ENCODE peak calls at places on chromosomes 2 and 18, in four cellular contexts. One of them, this sample, is unnamed.
A peak's percentile ranks its signal among the peaks of the same experiment; 100 is the strongest.

GRCh38 chr2:239212553-239213419 is 188.0 kb downstream of the HDAC4 start:
- DNase-seq in right lobe of liver: peak; percentile 36
- DNase-seq in effector memory CD4-positive, alpha-beta T cell: no peak
- DNase-seq in thoracic aorta: no peak
- DNase-seq in this sample: no peak

GRCh38 chr2:180033993-180034894 is 27.1 kb upstream of the CWC22 start:
- DNase-seq in right lobe of liver: no peak
- DNase-seq in effector memory CD4-positive, alpha-beta T cell: no peak
- DNase-seq in thoracic aorta: no peak
- DNase-seq in this sample: no peak

GRCh38 chr2:160140471-160140870 is 59.6 kb downstream of the ITGB6 start:
- DNase-seq in right lobe of liver: no peak
- DNase-seq in effector memory CD4-positive, alpha-beta T cell: no peak
- DNase-seq in thoracic aorta: no peak
- DNase-seq in this sample: no peak

GRCh38 chr2:230900336-230900995 is 24.6 kb downstream of the GPR55 start:
- DNase-seq in right lobe of liver: peak; percentile 38
- DNase-seq in effector memory CD4-positive, alpha-beta T cell: no peak
- DNase-seq in thoracic aorta: no peak
- DNase-seq in this sample: no peak

GRCh38 chr2:83364264-83364663 is 1094.8 kb downstream of the SUCLG1 start:
- DNase-seq in right lobe of liver: no peak
- DNase-seq in effector memory CD4-positive, alpha-beta T cell: no peak
- DNase-seq in thoracic aorta: no peak
- DNase-seq in this sample: no peak

GRCh38 chr2:177172034-177172880 is 40.3 kb upstream of the HNRNPA3 start:
- DNase-seq in right lobe of liver: no peak
- DNase-seq in effector memory CD4-positive, alpha-beta T cell: no peak
- DNase-seq in thoracic aorta: no peak
- DNase-seq in this sample: peak; percentile 81

GRCh38 chr2:120914839-120915521 is 179.3 kb downstream of the GLI2 start:
- DNase-seq in right lobe of liver: no peak
- DNase-seq in effector memory CD4-positive, alpha-beta T cell: no peak
- DNase-seq in thoracic aorta: peak; percentile 83
- DNase-seq in this sample: peak; percentile 69

GRCh38 chr2:169105433-169105832 is 36.1 kb downstream of the DHRS9 start:
- DNase-seq in right lobe of liver: no peak
- DNase-seq in effector memory CD4-positive, alpha-beta T cell: no peak
- DNase-seq in thoracic aorta: no peak
- DNase-seq in this sample: no peak

GRCh38 chr2:218886461-218886947 is 5.9 kb downstream of the WNT10A start:
- DNase-seq in right lobe of liver: no peak
- DNase-seq in effector memory CD4-positive, alpha-beta T cell: no peak
- DNase-seq in thoracic aorta: no peak
- DNase-seq in this sample: no peak

GRCh38 chr2:63834401-63834800 is 7.3 kb upstream of the UGP2 start:
- DNase-seq in right lobe of liver: no peak
- DNase-seq in effector memory CD4-positive, alpha-beta T cell: no peak
- DNase-seq in thoracic aorta: no peak
- DNase-seq in this sample: no peak

GRCh38 chr2:188819781-188820180 is 154.4 kb upstream of the COL3A1 start:
- DNase-seq in right lobe of liver: no peak
- DNase-seq in effector memory CD4-positive, alpha-beta T cell: no peak
- DNase-seq in thoracic aorta: no peak
- DNase-seq in this sample: no peak

GRCh38 chr2:173708757-173709156 is 256.4 kb downstream of the SP3 start:
- DNase-seq in right lobe of liver: no peak
- DNase-seq in effector memory CD4-positive, alpha-beta T cell: no peak
- DNase-seq in thoracic aorta: no peak
- DNase-seq in this sample: no peak

GRCh38 chr2:189516546-189516945 is 64.0 kb downstream of the SLC40A1 start:
- DNase-seq in right lobe of liver: no peak
- DNase-seq in effector memory CD4-positive, alpha-beta T cell: no peak
- DNase-seq in thoracic aorta: no peak
- DNase-seq in this sample: no peak

GRCh38 chr2:228613133-228613532 is 431.6 kb upstream of the SPHKAP start:
- DNase-seq in right lobe of liver: no peak
- DNase-seq in effector memory CD4-positive, alpha-beta T cell: no peak
- DNase-seq in thoracic aorta: no peak
- DNase-seq in this sample: peak; percentile 85

GRCh38 chr2:106961328-106961727 is 75.4 kb upstream of the ST6GAL2 start:
- DNase-seq in right lobe of liver: no peak
- DNase-seq in effector memory CD4-positive, alpha-beta T cell: no peak
- DNase-seq in thoracic aorta: no peak
- DNase-seq in this sample: no peak

GRCh38 chr2:187453078-187453641 is 5.1 kb upstream of the CALCRL start:
- DNase-seq in right lobe of liver: no peak
- DNase-seq in effector memory CD4-positive, alpha-beta T cell: no peak
- DNase-seq in thoracic aorta: no peak
- DNase-seq in this sample: no peak

GRCh38 chr2:39658371-39658770 is 7.3 kb upstream of the TMEM178A start:
- DNase-seq in right lobe of liver: no peak
- DNase-seq in effector memory CD4-positive, alpha-beta T cell: no peak
- DNase-seq in thoracic aorta: no peak
- DNase-seq in this sample: no peak

GRCh38 chr2:24123212-24124002 is at the start of the genes FAM228B and PFN4:
- DNase-seq in right lobe of liver: peak; percentile 88
- DNase-seq in effector memory CD4-positive, alpha-beta T cell: no peak
- DNase-seq in thoracic aorta: peak; percentile 55
- DNase-seq in this sample: peak; percentile 77

GRCh38 chr2:237885171-237885930 is 25.9 kb downstream of the RAMP1 start:
- DNase-seq in right lobe of liver: no peak
- DNase-seq in effector memory CD4-positive, alpha-beta T cell: no peak
- DNase-seq in thoracic aorta: no peak
- DNase-seq in this sample: no peak

GRCh38 chr2:237885931-237886701 is 26.7 kb downstream of the RAMP1 start:
- DNase-seq in right lobe of liver: no peak
- DNase-seq in effector memory CD4-positive, alpha-beta T cell: no peak
- DNase-seq in thoracic aorta: peak; percentile 50
- DNase-seq in this sample: no peak

GRCh38 chr2:237889016-237889415 is 29.6 kb downstream of the RAMP1 start:
- DNase-seq in right lobe of liver: no peak
- DNase-seq in effector memory CD4-positive, alpha-beta T cell: no peak
- DNase-seq in thoracic aorta: no peak
- DNase-seq in this sample: no peak

GRCh38 chr2:237888389-237888788 is 29.0 kb downstream of the RAMP1 start:
- DNase-seq in right lobe of liver: no peak
- DNase-seq in effector memory CD4-positive, alpha-beta T cell: no peak
- DNase-seq in thoracic aorta: no peak
- DNase-seq in this sample: no peak

DNA sequence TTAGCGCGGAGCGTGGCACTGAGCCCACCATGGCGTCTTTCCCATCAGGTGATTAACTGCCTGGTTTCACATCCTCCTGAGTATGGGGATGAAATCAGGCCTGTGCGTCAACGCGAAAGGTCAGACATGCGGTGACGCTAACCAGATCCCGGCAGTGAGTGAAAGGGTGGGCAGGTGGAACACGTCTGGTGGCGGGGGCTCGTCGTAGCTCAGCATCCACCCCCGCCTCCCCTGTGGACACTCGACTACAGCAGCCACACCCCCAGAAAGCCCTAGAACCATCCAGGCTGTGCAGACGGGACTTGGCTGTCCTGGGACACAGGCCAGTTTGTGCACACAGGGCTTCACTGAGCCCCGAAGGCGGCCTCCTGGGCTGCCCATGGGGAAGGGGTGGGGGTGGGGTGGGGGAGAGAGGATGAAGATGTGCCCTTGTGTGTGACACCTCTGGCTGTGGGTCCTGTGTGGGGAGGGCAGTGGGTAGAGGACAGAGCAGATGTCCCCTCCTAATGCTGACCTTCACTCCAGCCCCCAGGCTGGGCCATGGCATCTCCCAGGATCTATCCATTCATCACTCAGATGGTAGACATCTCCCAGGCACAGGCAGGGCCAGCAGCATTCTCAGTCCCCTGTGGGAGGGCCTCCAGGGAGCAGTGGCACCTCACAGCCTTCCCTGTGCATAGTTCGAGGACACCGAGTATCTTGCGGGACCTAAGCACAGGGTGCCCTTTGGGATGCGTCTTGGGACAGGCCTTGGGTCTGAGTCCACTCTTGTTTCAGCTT is 27.5 kb downstream of the RAMP1 start:
- DNase-seq in right lobe of liver: no peak
- DNase-seq in effector memory CD4-positive, alpha-beta T cell: no peak
- DNase-seq in thoracic aorta: peak; percentile 58
- DNase-seq in this sample: no peak
- H3K27ac ChIP-seq in right lobe of liver: peak overlapping the region; percentile 84
- H3K27ac ChIP-seq in effector memory CD4-positive, alpha-beta T cell: no peak overlapping the region
- H3K27ac ChIP-seq in thoracic aorta: peak overlapping the region; percentile 98
- H3K27ac ChIP-seq in this sample: no peak overlapping the region

DNA sequence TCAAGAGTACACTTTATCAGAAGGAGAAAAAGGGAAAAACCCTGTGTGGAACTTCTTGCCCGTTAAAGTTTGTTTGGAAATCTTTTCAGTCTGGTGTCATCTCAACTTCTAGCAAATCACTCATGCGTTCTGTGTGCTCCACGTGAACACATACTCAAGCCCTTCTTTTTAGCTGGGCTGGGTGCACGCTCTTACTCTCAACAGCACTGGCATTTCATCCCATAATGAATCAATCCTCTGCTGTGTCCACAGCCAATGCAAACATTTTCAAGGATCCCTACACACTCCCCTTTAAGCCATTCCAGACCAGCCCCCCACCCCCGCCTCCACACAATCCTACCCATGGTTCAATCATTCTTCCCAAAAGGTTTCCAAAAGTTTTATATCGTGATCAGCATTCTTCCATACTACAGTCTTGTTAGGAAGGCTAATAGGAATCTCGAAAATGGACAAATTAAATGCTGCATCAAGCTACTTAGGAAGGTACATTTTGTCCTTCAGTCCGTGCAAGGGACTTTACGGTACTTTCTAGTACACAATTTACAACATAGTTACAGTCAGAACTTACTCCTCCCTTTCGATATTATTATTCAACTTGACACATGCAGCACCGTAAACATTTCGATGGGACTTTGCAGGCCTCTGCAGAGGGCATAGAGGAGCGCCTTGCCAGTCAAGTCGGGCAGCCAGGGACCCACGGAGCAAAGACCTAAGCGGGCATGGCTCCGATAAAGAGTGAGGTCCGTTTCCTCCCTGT is 1.5 kb downstream of the PTGR3 start:
- DNase-seq in right lobe of liver: no peak
- DNase-seq in effector memory CD4-positive, alpha-beta T cell: no peak
- DNase-seq in thoracic aorta: no peak
- DNase-seq in this sample: peak; percentile 40
- H3K27ac ChIP-seq in right lobe of liver: peak overlapping the region; percentile 95
- H3K27ac ChIP-seq in effector memory CD4-positive, alpha-beta T cell: peak overlapping the region; percentile 81
- H3K27ac ChIP-seq in thoracic aorta: peak overlapping the region; percentile 92
- H3K27ac ChIP-seq in this sample: peak overlapping the region; percentile 63

GRCh38 chr2:235669983-235670962 is 176.4 kb downstream of the AGAP1 start:
- DNase-seq in right lobe of liver: no peak
- DNase-seq in effector memory CD4-positive, alpha-beta T cell: no peak
- DNase-seq in thoracic aorta: no peak
- DNase-seq in this sample: peak; percentile 43

GRCh38 chr2:235668782-235669181 is 174.9 kb downstream of the AGAP1 start:
- DNase-seq in right lobe of liver: no peak
- DNase-seq in effector memory CD4-positive, alpha-beta T cell: no peak
- DNase-seq in thoracic aorta: no peak
- DNase-seq in this sample: no peak

GRCh38 chr2:235666240-235666781 is 172.5 kb downstream of the AGAP1 start:
- DNase-seq in right lobe of liver: no peak
- DNase-seq in effector memory CD4-positive, alpha-beta T cell: no peak
- DNase-seq in thoracic aorta: no peak
- DNase-seq in this sample: peak; percentile 92

GRCh38 chr2:235670974-235671787 is 177.3 kb downstream of the AGAP1 start:
- DNase-seq in right lobe of liver: no peak
- DNase-seq in effector memory CD4-positive, alpha-beta T cell: no peak
- DNase-seq in thoracic aorta: no peak
- DNase-seq in this sample: no peak

DNA sequence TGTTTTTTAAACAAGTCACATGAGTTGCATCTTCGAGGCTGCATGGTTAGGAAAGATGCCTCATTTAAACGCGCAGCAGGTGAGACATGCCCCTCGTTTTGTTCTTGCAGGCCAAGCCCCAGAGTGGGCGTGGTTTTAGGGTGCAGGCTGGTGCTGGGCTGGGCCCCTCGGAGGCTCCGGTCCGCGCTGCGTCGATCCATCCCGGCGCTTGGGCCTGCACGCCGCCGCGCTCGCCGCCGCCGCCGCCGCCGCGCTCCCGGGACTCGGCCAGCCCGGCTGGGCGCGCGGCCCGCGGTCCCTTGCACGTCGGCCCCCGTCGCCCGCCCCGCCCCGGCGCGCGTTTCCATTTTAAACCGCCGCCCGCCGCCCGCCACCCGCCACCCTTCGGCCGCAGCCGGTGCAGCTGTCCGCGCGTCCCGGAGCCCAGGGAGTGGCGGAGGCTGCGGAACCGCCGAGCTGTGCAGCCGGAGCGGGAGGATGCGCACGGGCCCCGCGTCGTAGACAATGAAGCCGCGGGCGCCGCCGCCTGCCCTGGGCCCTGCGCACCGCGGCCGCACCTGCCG is 175.5 kb downstream of the AGAP1 start:
- DNase-seq in right lobe of liver: no peak
- DNase-seq in effector memory CD4-positive, alpha-beta T cell: peak; percentile 19
- DNase-seq in thoracic aorta: no peak
- DNase-seq in this sample: peak; percentile 72
- H3K27ac ChIP-seq in right lobe of liver: no peak overlapping the region
- H3K27ac ChIP-seq in effector memory CD4-positive, alpha-beta T cell: no peak overlapping the region
- H3K27ac ChIP-seq in thoracic aorta: no peak overlapping the region
- H3K27ac ChIP-seq in this sample: no peak overlapping the region

DNA sequence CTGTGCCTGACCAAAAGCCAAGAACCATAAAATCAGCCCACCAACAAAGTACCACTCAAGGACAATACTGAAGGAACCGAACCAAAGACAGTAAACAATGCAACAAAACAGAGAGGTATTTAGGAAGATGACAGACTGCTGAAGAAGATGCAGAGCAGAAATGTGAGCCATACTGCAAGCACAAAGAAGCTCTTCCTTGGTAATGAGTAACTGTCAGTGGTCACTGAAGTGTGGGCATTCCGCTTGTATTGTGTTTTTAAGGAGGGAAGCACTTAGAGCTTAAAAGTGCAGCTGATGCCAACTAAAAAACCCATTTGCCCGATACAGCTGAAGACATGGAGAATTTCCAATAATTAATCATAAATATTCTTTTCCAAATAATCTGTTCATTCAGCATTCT is 34.6 kb upstream of the DSEL start:
- DNase-seq in right lobe of liver: no peak
- DNase-seq in effector memory CD4-positive, alpha-beta T cell: no peak
- DNase-seq in thoracic aorta: no peak
- DNase-seq in this sample: no peak
- H3K27ac ChIP-seq in right lobe of liver: no peak overlapping the region
- H3K27ac ChIP-seq in effector memory CD4-positive, alpha-beta T cell: no peak overlapping the region
- H3K27ac ChIP-seq in thoracic aorta: no peak overlapping the region
- H3K27ac ChIP-seq in this sample: no peak overlapping the region